ENCODE peak calls at places on chromosomes 1 and 21, in nine cellular contexts. R, H, A, O, L, Y, U, I and S are unnamed samples.

GRCh38 chr1:48756704-48757316 is 19.9 kb downstream of the BEND5 start:
- DNase-seq in L (no peak), O (no peak), U (no peak), I (no peak), H (no peak), R (no peak), A (no peak), Y (no peak), S (no peak)

GRCh38 chr1:30768830-30769718 is 11.5 kb upstream of the LAPTM5 start:
- DNase-seq in O (no peak), L (no peak), U (peak), Y (no peak), R (no peak), H (no peak), A (no peak), I (no peak), S (no peak)

GRCh38 chr1:205791568-205792180 is 16.4 kb upstream of the RAB29 start:
- DNase-seq in H (peak), I (peak), U (peak), L (peak), R (peak), O (peak), Y (no peak), A (peak), S (peak)

GRCh38 chr1:87155180-87155579 is 173.5 kb upstream of the LMO4 start:
- DNase-seq in O (no peak), H (no peak), R (no peak), L (peak), U (peak), Y (no peak), A (no peak), I (no peak), S (no peak)

GRCh38 chr1:117810553-117810952 is 118.9 kb downstream of the GDAP2 start:
- DNase-seq in U (no peak), H (no peak), I (no peak), O (no peak), R (no peak), A (peak), Y (no peak), L (peak), S (peak)

GRCh38 chr21:41653944-41654625 is 112.8 kb downstream of the RIPK4 start:
- DNase-seq in L (no peak), A (no peak), U (no peak), I (no peak), Y (no peak), R (peak), H (no peak), O (no peak), S (peak)

GRCh38 chr1:192518700-192519099 is 56.9 kb upstream of the RGS1 start:
- DNase-seq in O (no peak), R (no peak), U (no peak), Y (no peak), A (no peak), L (no peak), I (no peak), H (no peak), S (peak)

GRCh38 chr1:179169616-179170467 is 59.6 kb downstream of the ABL2 start:
- DNase-seq in H (no peak), R (peak), U (no peak), A (no peak), L (no peak), Y (no peak), O (no peak), I (no peak), S (peak)

GRCh38 chr1:18183477-18183974 is 75.9 kb downstream of the IGSF21 start:
- DNase-seq in A (no peak), I (no peak), U (no peak), Y (no peak), L (no peak), H (no peak), R (no peak), O (no peak), S (no peak)

GRCh38 chr1:43253173-43253572 is 16.6 kb upstream of the TMEM125 start:
- DNase-seq in H (no peak), Y (no peak), U (no peak), L (no peak), I (no peak), A (no peak), O (no peak), R (no peak), S (no peak)

GRCh38 chr1:179016694-179017382 is 8.9 kb upstream of the FAM20B start:
- DNase-seq in H (no peak), I (peak), U (peak), L (no peak), R (peak), O (no peak), Y (peak), A (no peak), S (peak)

GRCh38 chr1:60265560-60266535 is 192.3 kb upstream of the C1orf87 start:
- DNase-seq in U (no peak), A (no peak), O (no peak), I (no peak), H (no peak), Y (no peak), R (no peak), L (no peak), S (peak)

GRCh38 chr1:11868331-11868730 is 9.6 kb upstream of the NPPB start:
- DNase-seq in O (no peak), Y (no peak), I (no peak), U (no peak), L (no peak), R (no peak), A (no peak), H (no peak), S (no peak)

GRCh38 chr1:232221790-232222499 is 408.0 kb downstream of the SIPA1L2 start:
- DNase-seq in Y (peak), L (no peak), O (no peak), I (peak), H (no peak), A (no peak), R (peak), U (no peak), S (peak)

GRCh38 chr1:14804626-14805025 is 206.1 kb downstream of the KAZN start:
- DNase-seq in U (peak), O (peak), Y (peak), L (no peak), I (no peak), H (peak), R (peak), A (peak), S (peak)

GRCh38 chr1:114558548-114558947 is 22.9 kb downstream of the BCAS2 start:
- DNase-seq in R (peak), U (peak), O (peak), I (peak), L (no peak), H (peak), Y (peak), A (peak), S (peak)

GRCh38 chr1:23868848-23869450 is 859 bp upstream of the FUCA1 start:
- DNase-seq in H (peak), L (no peak), U (peak), I (no peak), R (no peak), Y (no peak), O (no peak), A (peak), S (no peak)

GRCh38 chr1:20390589-20391331 is 95.2 kb downstream of the CAMK2N1 start:
- DNase-seq in O (no peak), A (no peak), Y (no peak), I (no peak), H (no peak), U (no peak), R (peak), L (no peak), S (peak)

GRCh38 chr1:179087665-179088064 is 5.8 kb downstream of the TOR3A start:
- DNase-seq in A (peak), U (no peak), I (no peak), O (peak), Y (no peak), R (no peak), L (no peak), H (peak), S (peak)

GRCh38 chr21:32414579-32415358 is 2.3 kb downstream of the EVA1C start:
- DNase-seq in A (no peak), H (no peak), Y (no peak), L (no peak), U (peak), O (peak), I (peak), R (peak), S (peak)

GRCh38 chr1:16014509-16015482 is 3.0 kb downstream of the HSPB7 start:
- DNase-seq in A (no peak), Y (no peak), U (peak), O (no peak), I (peak), L (no peak), H (no peak), R (no peak), S (peak)

GRCh38 chr1:116834605-116835004 is 75.1 kb upstream of the PTGFRN start:
- DNase-seq in H (no peak), I (no peak), O (no peak), A (no peak), L (no peak), Y (no peak), U (no peak), R (no peak), S (no peak)

GRCh38 chr1:12438349-12438924 is 179.6 kb downstream of the DHRS3 start:
- DNase-seq in O (no peak), U (no peak), R (peak), H (no peak), L (no peak), I (no peak), A (no peak), Y (no peak), S (peak)

GRCh38 chr1:67536957-67537646 is 106.9 kb upstream of the SERBP1 start:
- DNase-seq in H (no peak), R (no peak), L (no peak), I (no peak), Y (no peak), A (no peak), U (no peak), O (no peak), S (no peak)

DNA sequence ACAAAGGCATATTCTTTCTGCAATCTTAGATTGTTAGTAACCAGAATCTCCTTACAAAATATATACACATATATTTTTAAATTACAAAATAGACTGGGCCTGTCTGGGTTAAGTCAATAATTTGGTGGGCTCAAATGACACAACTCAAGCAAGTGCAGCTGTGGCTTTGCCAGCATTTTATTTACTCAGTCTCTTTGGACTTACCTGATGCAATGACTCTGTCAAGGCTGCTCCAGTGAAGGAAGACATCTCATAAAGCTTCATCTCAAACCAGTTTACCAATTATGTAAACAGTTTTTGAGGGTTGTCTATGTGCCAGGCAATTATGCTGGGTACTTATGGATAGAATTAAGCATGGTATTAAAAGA is 22.8 kb upstream of the ABCA4 start:
- DNase-seq in I (no peak), H (no peak), L (no peak), A (no peak), Y (no peak), R (no peak), O (no peak), U (no peak), S (no peak)
- TF ChIP-seq EZH2phosphoT487 in I (no peak), H (no peak), L (no peak), A (no peak), Y (no peak), R (no peak), O (no peak), U (no peak), S (no peak)

DNA sequence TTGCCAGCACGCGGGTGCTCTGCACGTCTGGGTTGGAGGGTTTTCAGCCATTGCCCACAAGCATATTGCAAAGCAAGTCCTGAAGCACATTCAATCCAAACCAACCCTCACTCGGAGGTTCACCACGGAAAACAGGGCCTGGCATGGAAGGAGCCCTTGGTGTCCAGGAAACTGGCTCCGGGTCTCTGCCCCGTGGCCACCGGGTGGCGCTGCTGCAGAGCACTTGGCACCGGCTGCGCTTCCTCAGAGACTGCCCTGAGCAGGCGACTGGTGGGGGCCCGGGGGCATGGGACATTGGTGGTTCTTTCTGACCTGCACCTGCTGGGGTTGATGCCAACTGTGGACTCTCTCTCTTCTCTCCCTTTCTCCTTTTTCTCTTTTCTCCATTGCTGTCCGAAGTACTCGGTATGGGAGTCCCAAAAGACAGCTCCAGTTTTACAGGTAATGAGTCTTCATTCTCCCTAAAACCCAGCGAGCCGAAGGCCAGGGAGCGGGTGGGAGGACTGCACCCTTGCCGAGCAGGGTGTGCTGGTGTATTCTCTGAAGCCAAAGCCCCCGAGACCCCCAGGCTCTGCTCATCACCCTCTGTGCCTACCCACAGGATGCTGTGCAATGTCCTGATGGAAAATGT is 4.1 kb upstream of the KCNAB2 start:
- DNase-seq in H (no peak), O (peak), I (peak), L (no peak), A (peak), Y (no peak), U (peak), R (peak), S (peak)
- TF ChIP-seq EZH2phosphoT487 in H (no peak), O (no peak), I (no peak), L (no peak), A (no peak), Y (no peak), U (no peak), R (no peak), S (no peak)

GRCh38 chr1:31931241-31932225 is 6.6 kb downstream of the PTP4A2 start:
- DNase-seq in I (peak), O (no peak), L (no peak), Y (no peak), A (peak), R (peak), H (no peak), U (no peak), S (peak)

GRCh38 chr1:31934251-31934650 is 3.9 kb downstream of the PTP4A2 start:
- DNase-seq in I (no peak), Y (no peak), R (no peak), U (no peak), A (no peak), O (no peak), L (no peak), H (no peak), S (no peak)

GRCh38 chr1:31930827-31931226 is 7.3 kb downstream of the PTP4A2 start:
- DNase-seq in I (no peak), Y (no peak), H (no peak), R (no peak), U (no peak), A (no peak), L (no peak), O (no peak), S (no peak)

GRCh38 chr1:31934706-31935629 is 3.2 kb downstream of the PTP4A2 start:
- DNase-seq in A (no peak), I (peak), U (no peak), Y (no peak), L (no peak), O (peak), R (peak), H (peak), S (peak)

DNA sequence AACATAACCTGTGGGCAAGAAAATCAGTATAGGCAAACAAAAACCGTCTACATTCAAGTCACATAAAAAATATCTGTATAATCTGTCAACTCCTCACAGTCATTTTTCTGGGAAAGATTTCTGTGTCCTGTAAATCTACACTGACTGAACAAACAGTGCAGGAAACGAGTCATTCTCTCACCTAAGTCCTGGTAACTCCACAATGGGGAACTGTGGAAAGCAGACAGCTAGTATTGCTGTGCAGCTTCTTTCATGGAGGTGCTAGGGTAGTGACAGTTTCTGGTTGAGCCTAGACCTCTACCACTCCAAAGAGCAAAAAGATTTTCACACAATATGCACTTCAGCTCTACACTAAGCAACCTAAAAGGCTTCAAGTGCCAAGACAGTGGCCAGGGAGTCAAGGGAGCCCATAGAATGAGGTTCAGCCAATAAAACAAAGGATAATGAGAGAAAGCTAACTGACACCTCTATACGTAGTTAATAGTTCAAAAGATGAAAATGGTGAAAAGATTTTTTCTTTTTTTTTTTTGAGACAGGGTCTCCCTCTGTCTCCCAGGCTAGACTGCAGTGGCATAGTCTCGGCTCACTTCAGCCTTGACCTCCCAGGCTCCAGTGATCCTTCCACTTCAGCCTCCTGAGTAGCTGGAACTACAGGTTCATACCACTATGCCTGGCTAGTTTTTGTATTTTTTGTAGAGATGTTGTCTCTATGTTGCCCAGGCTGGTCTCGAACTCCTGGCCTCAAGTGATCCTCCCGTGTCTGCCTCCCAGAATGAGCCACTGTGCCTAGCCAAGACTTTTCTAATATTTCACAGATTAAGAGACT is 5.5 kb downstream of the PTP4A2 start:
- DNase-seq in U (no peak), I (peak), O (peak), R (peak), A (no peak), H (peak), L (no peak), Y (no peak), S (peak)
- TF ChIP-seq EZH2phosphoT487 in U (no peak), I (no peak), O (no peak), R (no peak), A (no peak), H (no peak), L (no peak), Y (no peak), S (no peak)

GRCh38 chr1:165397945-165398344 is 41.4 kb upstream of the LMX1A start:
- DNase-seq in Y (no peak), R (peak), L (no peak), U (no peak), H (no peak), I (peak), O (no peak), A (peak), S (peak)

GRCh38 chr1:165392634-165393571 is 36.4 kb upstream of the LMX1A start:
- DNase-seq in L (peak), R (peak), Y (peak), I (peak), O (peak), U (peak), H (peak), A (peak), S (peak)

GRCh38 chr1:165395522-165396300 is 39.2 kb upstream of the LMX1A start:
- DNase-seq in H (peak), Y (no peak), R (no peak), I (no peak), U (no peak), L (peak), O (no peak), A (no peak), S (no peak)
- TF ChIP-seq EZH2phosphoT487 in H (no peak), Y (no peak), R (no peak), I (no peak), U (no peak), L (no peak), O (no peak), A (no peak), S (no peak)

DNA sequence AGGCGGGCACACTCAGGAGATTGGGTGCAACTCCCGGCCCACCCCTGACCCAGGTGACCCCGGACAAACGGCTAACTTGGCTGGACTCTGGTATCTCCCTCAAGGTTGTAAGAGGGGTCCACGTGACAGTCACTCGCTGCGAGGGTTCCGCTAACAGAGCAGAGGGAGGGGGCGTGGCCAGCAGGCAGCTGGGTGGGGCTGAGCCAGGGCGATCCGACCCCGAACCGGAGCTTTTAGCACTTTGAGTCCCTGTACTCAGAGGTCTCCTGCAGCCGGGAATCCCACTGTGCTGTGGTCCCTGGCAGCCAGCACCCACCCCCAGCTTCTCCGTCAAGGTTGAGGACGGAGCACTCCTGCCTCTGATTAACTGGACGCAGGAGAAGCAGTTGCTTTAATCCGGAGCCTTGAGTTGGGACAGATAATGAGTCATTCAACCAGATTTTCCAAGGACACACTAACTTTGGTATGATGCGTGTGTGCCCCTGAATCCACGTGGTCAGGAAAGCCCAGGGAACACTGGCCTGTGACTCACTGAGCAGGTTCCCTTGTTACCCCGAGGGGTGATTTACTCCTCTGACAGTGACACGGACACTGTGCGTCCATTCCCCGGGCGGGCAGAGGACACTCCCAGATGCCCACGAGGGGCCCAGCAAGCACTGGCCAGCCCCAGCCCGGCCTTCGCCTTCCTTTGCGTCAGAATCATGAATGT is 16.8 kb downstream of the TRPM2 start:
- DNase-seq in L (no peak), R (peak), O (peak), Y (no peak), I (peak), H (no peak), U (peak), A (peak), S (peak)
- TF ChIP-seq EZH2phosphoT487 in L (no peak), R (no peak), O (no peak), Y (no peak), I (no peak), H (no peak), U (no peak), A (no peak), S (no peak)

GRCh38 chr1:162485236-162485635 is 12.4 kb upstream of the UHMK1 start:
- DNase-seq in Y (no peak), I (no peak), O (no peak), U (no peak), L (no peak), R (no peak), H (no peak), A (no peak), S (peak)
- TF ChIP-seq EZH2phosphoT487 in Y (no peak), I (no peak), O (no peak), U (no peak), L (no peak), R (no peak), H (no peak), A (no peak), S (no peak)

DNA sequence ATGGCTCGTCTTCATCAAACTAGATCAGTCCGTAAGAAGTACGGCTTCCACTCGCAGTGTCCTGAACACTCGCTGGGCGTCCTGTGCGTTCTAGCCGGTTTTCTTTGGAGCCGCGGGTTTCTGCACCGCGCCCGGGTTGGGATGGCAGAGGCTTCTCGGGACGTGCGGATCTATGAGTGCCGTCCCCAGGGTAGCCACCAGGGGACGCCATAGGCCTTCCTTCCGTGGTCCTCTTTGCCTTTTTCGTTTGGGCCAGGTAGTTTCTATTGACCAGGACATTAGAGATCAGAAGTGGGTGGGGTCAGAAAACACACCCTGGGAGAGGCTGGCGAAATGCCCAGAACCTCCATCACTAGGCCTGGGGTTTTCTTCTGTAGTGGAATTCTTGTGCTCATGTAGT is 273.8 kb downstream of the FAM72C start:
- DNase-seq in A (peak), L (peak), Y (peak), U (peak), R (peak), H (peak), O (no peak), I (no peak), S (peak)
- TF ChIP-seq EZH2phosphoT487 in A (no peak), L (no peak), Y (no peak), U (no peak), R (no peak), H (no peak), O (no peak), I (no peak), S (no peak)